ENCODE peak calls at places on chromosomes 4 and X, in nine cellular contexts. One of them, this sample, is unnamed.

GRCh38 chr4:165635261-165635838 is 237.7 kb upstream of the TLL1 start:
- DNase-seq in 8988T: no peak
- DNase-seq in lung: no peak
- DNase-seq in nephron progenitor cell: no peak
- DNase-seq in neural crest cell: no peak
- DNase-seq in esophagus squamous epithelium: no peak
- DNase-seq in T-helper 2 cell: no peak
- DNase-seq in Right ventricle myocardium superior: no peak
- DNase-seq in NCI-H2081: peak
- DNase-seq in this sample: no peak

GRCh38 chr4:159272341-159273125 is 169.7 kb downstream of the RAPGEF2 start:
- DNase-seq in 8988T: no peak
- DNase-seq in lung: no peak
- DNase-seq in nephron progenitor cell: no peak
- DNase-seq in neural crest cell: no peak
- DNase-seq in esophagus squamous epithelium: no peak
- DNase-seq in T-helper 2 cell: no peak
- DNase-seq in Right ventricle myocardium superior: no peak
- DNase-seq in NCI-H2081: no peak
- DNase-seq in this sample: no peak

GRCh38 chr4:57131849-57132745 is 21.9 kb upstream of the IGFBP7 start:
- DNase-seq in 8988T: no peak
- DNase-seq in lung: no peak
- DNase-seq in nephron progenitor cell: no peak
- DNase-seq in neural crest cell: no peak
- DNase-seq in esophagus squamous epithelium: no peak
- DNase-seq in T-helper 2 cell: no peak
- DNase-seq in Right ventricle myocardium superior: no peak
- DNase-seq in NCI-H2081: peak
- DNase-seq in this sample: no peak

GRCh38 chrX:145190801-145191389 is 56.4 kb upstream of the SPANXN1 start:
- DNase-seq in 8988T: no peak
- DNase-seq in lung: no peak
- DNase-seq in nephron progenitor cell: no peak
- DNase-seq in neural crest cell: no peak
- DNase-seq in esophagus squamous epithelium: no peak
- DNase-seq in T-helper 2 cell: no peak
- DNase-seq in Right ventricle myocardium superior: no peak
- DNase-seq in NCI-H2081: peak
- DNase-seq in this sample: no peak

GRCh38 chrX:116490091-116490490 is 27.3 kb upstream of the CT83 start:
- DNase-seq in 8988T: no peak
- DNase-seq in lung: no peak
- DNase-seq in nephron progenitor cell: no peak
- DNase-seq in neural crest cell: no peak
- DNase-seq in esophagus squamous epithelium: no peak
- DNase-seq in T-helper 2 cell: no peak
- DNase-seq in Right ventricle myocardium superior: no peak
- DNase-seq in NCI-H2081: peak
- DNase-seq in this sample: no peak

GRCh38 chrX:152343306-152343705 is 107.8 kb downstream of the GABRA3 start:
- DNase-seq in 8988T: no peak
- DNase-seq in lung: no peak
- DNase-seq in nephron progenitor cell: no peak
- DNase-seq in neural crest cell: no peak
- DNase-seq in esophagus squamous epithelium: no peak
- DNase-seq in T-helper 2 cell: no peak
- DNase-seq in Right ventricle myocardium superior: no peak
- DNase-seq in NCI-H2081: no peak
- DNase-seq in this sample: no peak

GRCh38 chr4:55028196-55028595 is 97.2 kb downstream of the KDR start:
- DNase-seq in 8988T: no peak
- DNase-seq in lung: no peak
- DNase-seq in nephron progenitor cell: no peak
- DNase-seq in neural crest cell: no peak
- DNase-seq in esophagus squamous epithelium: no peak
- DNase-seq in T-helper 2 cell: no peak
- DNase-seq in Right ventricle myocardium superior: no peak
- DNase-seq in NCI-H2081: no peak
- DNase-seq in this sample: no peak

GRCh38 chr4:20773144-20773997 is 73.1 kb downstream of the PACRGL start:
- DNase-seq in 8988T: peak
- DNase-seq in lung: peak
- DNase-seq in nephron progenitor cell: peak
- DNase-seq in neural crest cell: peak
- DNase-seq in esophagus squamous epithelium: no peak
- DNase-seq in T-helper 2 cell: peak
- DNase-seq in Right ventricle myocardium superior: no peak
- DNase-seq in NCI-H2081: peak
- DNase-seq in this sample: peak

GRCh38 chrX:47169726-47170515 is 23.7 kb upstream of the UBA1 start:
- DNase-seq in 8988T: peak
- DNase-seq in lung: no peak
- DNase-seq in nephron progenitor cell: no peak
- DNase-seq in neural crest cell: no peak
- DNase-seq in esophagus squamous epithelium: no peak
- DNase-seq in T-helper 2 cell: no peak
- DNase-seq in Right ventricle myocardium superior: peak
- DNase-seq in NCI-H2081: no peak
- DNase-seq in this sample: no peak

GRCh38 chr4:15902741-15903140 is 35.8 kb downstream of the FGFBP1 start:
- DNase-seq in 8988T: no peak
- DNase-seq in lung: no peak
- DNase-seq in nephron progenitor cell: no peak
- DNase-seq in neural crest cell: no peak
- DNase-seq in esophagus squamous epithelium: no peak
- DNase-seq in T-helper 2 cell: no peak
- DNase-seq in Right ventricle myocardium superior: no peak
- DNase-seq in NCI-H2081: no peak
- DNase-seq in this sample: no peak

GRCh38 chr4:947491-947971 is 15.3 kb downstream of the TMEM175 start:
- DNase-seq in 8988T: peak
- DNase-seq in lung: no peak
- DNase-seq in nephron progenitor cell: no peak
- DNase-seq in neural crest cell: no peak
- DNase-seq in esophagus squamous epithelium: no peak
- DNase-seq in T-helper 2 cell: no peak
- DNase-seq in Right ventricle myocardium superior: peak
- DNase-seq in NCI-H2081: no peak
- DNase-seq in this sample: no peak

GRCh38 chr4:6008766-6009385 is 9.4 kb downstream of the C4orf50 start:
- DNase-seq in 8988T: no peak
- DNase-seq in lung: no peak
- DNase-seq in nephron progenitor cell: no peak
- DNase-seq in neural crest cell: no peak
- DNase-seq in esophagus squamous epithelium: no peak
- DNase-seq in T-helper 2 cell: no peak
- DNase-seq in Right ventricle myocardium superior: no peak
- DNase-seq in NCI-H2081: no peak
- DNase-seq in this sample: no peak

GRCh38 chrX:108439434-108439883 is at the start of gene COL4A5:
- DNase-seq in 8988T: no peak
- DNase-seq in lung: peak
- DNase-seq in nephron progenitor cell: peak
- DNase-seq in neural crest cell: peak
- DNase-seq in esophagus squamous epithelium: no peak
- DNase-seq in T-helper 2 cell: no peak
- DNase-seq in Right ventricle myocardium superior: peak
- DNase-seq in NCI-H2081: peak
- DNase-seq in this sample: no peak

GRCh38 chrX:104172121-104172520 is 5.9 kb downstream of the FAM199X start:
- DNase-seq in 8988T: no peak
- DNase-seq in lung: no peak
- DNase-seq in nephron progenitor cell: no peak
- DNase-seq in neural crest cell: no peak
- DNase-seq in esophagus squamous epithelium: no peak
- DNase-seq in T-helper 2 cell: no peak
- DNase-seq in Right ventricle myocardium superior: no peak
- DNase-seq in NCI-H2081: no peak
- DNase-seq in this sample: no peak

GRCh38 chrX:141405878-141406492 is 163.7 kb upstream of the SPANXC start:
- DNase-seq in 8988T: peak
- DNase-seq in lung: no peak
- DNase-seq in nephron progenitor cell: no peak
- DNase-seq in neural crest cell: no peak
- DNase-seq in esophagus squamous epithelium: no peak
- DNase-seq in T-helper 2 cell: no peak
- DNase-seq in Right ventricle myocardium superior: no peak
- DNase-seq in NCI-H2081: no peak
- DNase-seq in this sample: no peak

GRCh38 chrX:153876112-153876491 is 9.9 kb downstream of the L1CAM start:
- DNase-seq in 8988T: no peak
- DNase-seq in lung: no peak
- DNase-seq in nephron progenitor cell: no peak
- DNase-seq in neural crest cell: no peak
- DNase-seq in esophagus squamous epithelium: no peak
- DNase-seq in T-helper 2 cell: no peak
- DNase-seq in Right ventricle myocardium superior: no peak
- DNase-seq in NCI-H2081: no peak
- DNase-seq in this sample: no peak

GRCh38 chr4:146340798-146341197 is 126.5 kb downstream of the REELD1 start:
- DNase-seq in 8988T: no peak
- DNase-seq in lung: no peak
- DNase-seq in nephron progenitor cell: no peak
- DNase-seq in neural crest cell: no peak
- DNase-seq in esophagus squamous epithelium: no peak
- DNase-seq in T-helper 2 cell: no peak
- DNase-seq in Right ventricle myocardium superior: no peak
- DNase-seq in NCI-H2081: no peak
- DNase-seq in this sample: no peak

GRCh38 chr4:65416875-65417274 is 253.4 kb downstream of the EPHA5 start:
- DNase-seq in 8988T: no peak
- DNase-seq in lung: no peak
- DNase-seq in nephron progenitor cell: no peak
- DNase-seq in neural crest cell: no peak
- DNase-seq in esophagus squamous epithelium: no peak
- DNase-seq in T-helper 2 cell: no peak
- DNase-seq in Right ventricle myocardium superior: peak
- DNase-seq in NCI-H2081: peak
- DNase-seq in this sample: peak

GRCh38 chr4:36226430-36227227 is 17.7 kb downstream of the ARAP2 start:
- DNase-seq in 8988T: no peak
- DNase-seq in lung: no peak
- DNase-seq in nephron progenitor cell: no peak
- DNase-seq in neural crest cell: no peak
- DNase-seq in esophagus squamous epithelium: no peak
- DNase-seq in T-helper 2 cell: no peak
- DNase-seq in Right ventricle myocardium superior: no peak
- DNase-seq in NCI-H2081: no peak
- DNase-seq in this sample: no peak

GRCh38 chr4:31548823-31549222 is 828.7 kb downstream of the PCDH7 start:
- DNase-seq in 8988T: no peak
- DNase-seq in lung: no peak
- DNase-seq in nephron progenitor cell: no peak
- DNase-seq in neural crest cell: no peak
- DNase-seq in esophagus squamous epithelium: no peak
- DNase-seq in T-helper 2 cell: no peak
- DNase-seq in Right ventricle myocardium superior: no peak
- DNase-seq in NCI-H2081: no peak
- DNase-seq in this sample: no peak

GRCh38 chrX:79096339-79096638 is 48.2 kb upstream of the GPR174 start:
- DNase-seq in 8988T: no peak
- DNase-seq in lung: no peak
- DNase-seq in nephron progenitor cell: no peak
- DNase-seq in neural crest cell: no peak
- DNase-seq in esophagus squamous epithelium: no peak
- DNase-seq in T-helper 2 cell: peak
- DNase-seq in Right ventricle myocardium superior: no peak
- DNase-seq in NCI-H2081: no peak
- DNase-seq in this sample: no peak

GRCh38 chrX:129495941-129496340 is 27.3 kb downstream of the SMARCA1 start:
- DNase-seq in 8988T: no peak
- DNase-seq in lung: no peak
- DNase-seq in nephron progenitor cell: no peak
- DNase-seq in neural crest cell: no peak
- DNase-seq in esophagus squamous epithelium: no peak
- DNase-seq in T-helper 2 cell: no peak
- DNase-seq in Right ventricle myocardium superior: no peak
- DNase-seq in NCI-H2081: no peak
- DNase-seq in this sample: no peak

GRCh38 chr4:124437853-124438495 is 274.6 kb downstream of the ANKRD50 start:
- DNase-seq in 8988T: no peak
- DNase-seq in lung: no peak
- DNase-seq in nephron progenitor cell: no peak
- DNase-seq in neural crest cell: no peak
- DNase-seq in esophagus squamous epithelium: no peak
- DNase-seq in T-helper 2 cell: no peak
- DNase-seq in Right ventricle myocardium superior: no peak
- DNase-seq in NCI-H2081: no peak
- DNase-seq in this sample: no peak

GRCh38 chrX:153700376-153700945 is 12.7 kb downstream of the SLC6A8 start:
- DNase-seq in 8988T: no peak
- DNase-seq in lung: no peak
- DNase-seq in nephron progenitor cell: no peak
- DNase-seq in neural crest cell: no peak
- DNase-seq in esophagus squamous epithelium: no peak
- DNase-seq in T-helper 2 cell: no peak
- DNase-seq in Right ventricle myocardium superior: no peak
- DNase-seq in NCI-H2081: no peak
- DNase-seq in this sample: no peak

GRCh38 chr4:70632028-70632427 is 3.5 kb downstream of the ENAM start:
- DNase-seq in 8988T: no peak
- DNase-seq in lung: no peak
- DNase-seq in nephron progenitor cell: no peak
- DNase-seq in neural crest cell: no peak
- DNase-seq in esophagus squamous epithelium: no peak
- DNase-seq in T-helper 2 cell: no peak
- DNase-seq in Right ventricle myocardium superior: no peak
- DNase-seq in NCI-H2081: no peak
- DNase-seq in this sample: no peak

GRCh38 chrX:39427492-39428289 is 626.4 kb downstream of the MID1IP1 start:
- DNase-seq in 8988T: no peak
- DNase-seq in lung: no peak
- DNase-seq in nephron progenitor cell: no peak
- DNase-seq in neural crest cell: no peak
- DNase-seq in esophagus squamous epithelium: no peak
- DNase-seq in T-helper 2 cell: no peak
- DNase-seq in Right ventricle myocardium superior: no peak
- DNase-seq in NCI-H2081: no peak
- DNase-seq in this sample: no peak

GRCh38 chr4:185127021-185127925 is 15.8 kb upstream of the SLC25A4 start:
- DNase-seq in 8988T: peak
- DNase-seq in lung: no peak
- DNase-seq in nephron progenitor cell: peak
- DNase-seq in neural crest cell: no peak
- DNase-seq in esophagus squamous epithelium: no peak
- DNase-seq in T-helper 2 cell: no peak
- DNase-seq in Right ventricle myocardium superior: peak
- DNase-seq in NCI-H2081: no peak
- DNase-seq in this sample: no peak

GRCh38 chr4:44071959-44072955 is 376.4 kb downstream of the KCTD8 start:
- DNase-seq in 8988T: no peak
- DNase-seq in lung: no peak
- DNase-seq in nephron progenitor cell: no peak
- DNase-seq in neural crest cell: no peak
- DNase-seq in esophagus squamous epithelium: no peak
- DNase-seq in T-helper 2 cell: no peak
- DNase-seq in Right ventricle myocardium superior: no peak
- DNase-seq in NCI-H2081: no peak
- DNase-seq in this sample: no peak

GRCh38 chrX:150483576-150483975 is 84.8 kb upstream of the MTM1 start:
- DNase-seq in 8988T: no peak
- DNase-seq in lung: no peak
- DNase-seq in nephron progenitor cell: no peak
- DNase-seq in neural crest cell: no peak
- DNase-seq in esophagus squamous epithelium: no peak
- DNase-seq in T-helper 2 cell: no peak
- DNase-seq in Right ventricle myocardium superior: no peak
- DNase-seq in NCI-H2081: no peak
- DNase-seq in this sample: no peak

GRCh38 chr4:184684491-184685189 is 35.1 kb downstream of the PRIMPOL start:
- DNase-seq in 8988T: no peak
- DNase-seq in lung: no peak
- DNase-seq in nephron progenitor cell: no peak
- DNase-seq in neural crest cell: no peak
- DNase-seq in esophagus squamous epithelium: no peak
- DNase-seq in T-helper 2 cell: no peak
- DNase-seq in Right ventricle myocardium superior: peak
- DNase-seq in NCI-H2081: no peak
- DNase-seq in this sample: no peak

GRCh38 chr4:151668687-151669402 is 92.0 kb downstream of the GATB start:
- DNase-seq in 8988T: no peak
- DNase-seq in lung: no peak
- DNase-seq in nephron progenitor cell: no peak
- DNase-seq in neural crest cell: no peak
- DNase-seq in esophagus squamous epithelium: no peak
- DNase-seq in T-helper 2 cell: no peak
- DNase-seq in Right ventricle myocardium superior: no peak
- DNase-seq in NCI-H2081: no peak
- DNase-seq in this sample: no peak